ENCODE peak calls at places on chromosome 20, in four cellular contexts. W, Z, J and O are unnamed samples.

GRCh38 chr20:20417891-20418676 is 50.2 kb downstream of the INSM1 start:
- DNase-seq in W (no peak), Z (no peak), J (no peak), O (no peak)

GRCh38 chr20:1666802-1667201 is 9.2 kb upstream of the SIRPG start:
- DNase-seq in W (no peak), Z (no peak), J (no peak), O (no peak)

GRCh38 chr20:46423342-46423741 is 16.9 kb upstream of the ELMO2 start:
- DNase-seq in W (no peak), Z (no peak), J (no peak), O (no peak)

GRCh38 chr20:53087034-53087777 is 115.0 kb downstream of the TSHZ2 start:
- DNase-seq in W (no peak), Z (no peak), J (no peak), O (no peak)

GRCh38 chr20:24773751-24774201 is 175.3 kb upstream of the CST7 start:
- DNase-seq in W (no peak), Z (peak; percentile 2), J (no peak), O (no peak)

GRCh38 chr20:10427060-10427692 is 6.8 kb downstream of the MKKS start:
- DNase-seq in W (peak; percentile 25), Z (peak; percentile 51), J (peak; percentile 81), O (peak; percentile 46)

GRCh38 chr20:49282584-49283171 is 4.8 kb upstream of the ZNFX1 start:
- DNase-seq in W (no peak), Z (no peak), J (no peak), O (no peak)

GRCh38 chr20:24164360-24164759 is 175.8 kb upstream of the GGTLC1 start:
- DNase-seq in W (peak; percentile 7), Z (no peak), J (no peak), O (peak; percentile 26)

GRCh38 chr20:15220778-15221565 is 883.6 kb upstream of the FLRT3 start:
- DNase-seq in W (no peak), Z (no peak), J (no peak), O (no peak)

GRCh38 chr20:34112600-34113061 is 588 bp upstream of the EIF2S2 start:
- DNase-seq in W (no peak), Z (no peak), J (no peak), O (peak; percentile 15)

GRCh38 chr20:1491281-1491840 is at the start of gene SIRPB2:
- DNase-seq in W (no peak), Z (no peak), J (peak; percentile 89), O (no peak)

GRCh38 chr20:63522981-63523611 is 2.5 kb downstream of the PPDPF start:
- DNase-seq in W (no peak), Z (no peak), J (peak; percentile 51), O (no peak)

GRCh38 chr20:46399401-46399800 is 7.0 kb downstream of the ELMO2 start:
- DNase-seq in W (no peak), Z (no peak), J (no peak), O (no peak)

GRCh38 chr20:58634121-58634817 is 16.8 kb upstream of the STX16 start:
- DNase-seq in W (no peak), Z (no peak), J (no peak), O (no peak)

GRCh38 chr20:48360338-48360698 is 467.5 kb downstream of the PREX1 start:
- DNase-seq in W (no peak), Z (no peak), J (no peak), O (no peak)

GRCh38 chr20:46458891-46459750 is 52.7 kb upstream of the ELMO2 start:
- DNase-seq in W (no peak), Z (no peak), J (peak; percentile 79), O (no peak)

GRCh38 chr20:30910937-30911725 is 346.3 kb upstream of the DEFB115 start:
- DNase-seq in W (no peak), Z (no peak), J (no peak), O (no peak)

GRCh38 chr20:24934101-24934661 is 14.9 kb upstream of the CST7 start:
- DNase-seq in W (no peak), Z (no peak), J (no peak), O (no peak)

GRCh38 chr20:56202493-56203077 is 45.9 kb upstream of the MC3R start:
- DNase-seq in W (no peak), Z (no peak), J (no peak), O (no peak)

GRCh38 chr20:35091808-35092523 is 641 bp downstream of the TRPC4AP start:
- DNase-seq in W (no peak), Z (no peak), J (no peak), O (no peak)

GRCh38 chr20:47035191-47035590 is 140.5 kb downstream of the EYA2 start:
- DNase-seq in W (no peak), Z (no peak), J (no peak), O (no peak)